ENCODE peak calls at places on chromosome 21, in four cellular contexts. One of them, this sample, is unnamed.

GRCh38 chr21:46069166-46069565 is 28.7 kb upstream of the COL6A2 start:
- DNase-seq in kidney epithelial cell: no peak
- DNase-seq in left lung: no peak
- DNase-seq in pancreas: no peak
- DNase-seq in this sample: no peak

GRCh38 chr21:15520811-15521643 is 208.8 kb upstream of the USP25 start:
- DNase-seq in kidney epithelial cell: no peak
- DNase-seq in left lung: no peak
- DNase-seq in pancreas: no peak
- DNase-seq in this sample: no peak

GRCh38 chr21:14072761-14073535 is 137.8 kb downstream of the LIPI start:
- DNase-seq in kidney epithelial cell: no peak
- DNase-seq in left lung: peak; percentile 75
- DNase-seq in pancreas: no peak
- DNase-seq in this sample: no peak

GRCh38 chr21:17231771-17232170 is 281.1 kb upstream of the CXADR start:
- DNase-seq in kidney epithelial cell: no peak
- DNase-seq in left lung: no peak
- DNase-seq in pancreas: no peak
- DNase-seq in this sample: no peak

GRCh38 chr21:40173833-40174232 is 306.6 kb downstream of the PCP4 start:
- DNase-seq in kidney epithelial cell: no peak
- DNase-seq in left lung: no peak
- DNase-seq in pancreas: no peak
- DNase-seq in this sample: no peak

GRCh38 chr21:16709866-16710550 is 802.8 kb upstream of the CXADR start:
- DNase-seq in kidney epithelial cell: no peak
- DNase-seq in left lung: no peak
- DNase-seq in pancreas: no peak
- DNase-seq in this sample: peak; percentile 66

GRCh38 chr21:18275740-18276139 is 31.1 kb downstream of the CHODL start:
- DNase-seq in kidney epithelial cell: no peak
- DNase-seq in left lung: no peak
- DNase-seq in pancreas: no peak
- DNase-seq in this sample: no peak

GRCh38 chr21:25507522-25507921 is 99.8 kb downstream of the MRPL39 start:
- DNase-seq in kidney epithelial cell: no peak
- DNase-seq in left lung: no peak
- DNase-seq in pancreas: no peak
- DNase-seq in this sample: no peak

GRCh38 chr21:36929622-36930021 is 36.8 kb downstream of the HLCS start:
- DNase-seq in kidney epithelial cell: no peak
- DNase-seq in left lung: no peak
- DNase-seq in pancreas: peak; percentile 79
- DNase-seq in this sample: no peak

GRCh38 chr21:27649323-27649722 is 682.4 kb upstream of the ADAMTS5 start:
- DNase-seq in kidney epithelial cell: peak; percentile 85
- DNase-seq in left lung: no peak
- DNase-seq in pancreas: no peak
- DNase-seq in this sample: peak; percentile 66

GRCh38 chr21:14545906-14546480 is at the start of gene SAMSN1:
- DNase-seq in kidney epithelial cell: no peak
- DNase-seq in left lung: no peak
- DNase-seq in pancreas: no peak
- DNase-seq in this sample: no peak

GRCh38 chr21:36076878-36077658 is 7.2 kb downstream of the CBR1 start:
- DNase-seq in kidney epithelial cell: no peak
- DNase-seq in left lung: no peak
- DNase-seq in pancreas: no peak
- DNase-seq in this sample: no peak

GRCh38 chr21:36045993-36046392 is 14.3 kb downstream of the SETD4 start:
- DNase-seq in kidney epithelial cell: no peak
- DNase-seq in left lung: no peak
- DNase-seq in pancreas: no peak
- DNase-seq in this sample: no peak

GRCh38 chr21:30340714-30341573 is 3.5 kb upstream of the KRTAP27-1 start:
- DNase-seq in kidney epithelial cell: no peak
- DNase-seq in left lung: no peak
- DNase-seq in pancreas: peak; percentile 65
- DNase-seq in this sample: no peak

GRCh38 chr21:30718239-30718909 is at the start of gene KRTAP21-3:
- DNase-seq in kidney epithelial cell: peak; percentile 21
- DNase-seq in left lung: no peak
- DNase-seq in pancreas: no peak
- DNase-seq in this sample: no peak

GRCh38 chr21:24118738-24119470 is 1488.4 kb downstream of the MRPL39 start:
- DNase-seq in kidney epithelial cell: no peak
- DNase-seq in left lung: no peak
- DNase-seq in pancreas: no peak
- DNase-seq in this sample: no peak

GRCh38 chr21:42539931-42540343 is 26.3 kb downstream of the SLC37A1 start:
- DNase-seq in kidney epithelial cell: no peak
- DNase-seq in left lung: no peak
- DNase-seq in pancreas: no peak
- DNase-seq in this sample: no peak

GRCh38 chr21:41499920-41500319 is 8.0 kb downstream of the TMPRSS2 start:
- DNase-seq in kidney epithelial cell: no peak
- DNase-seq in left lung: no peak
- DNase-seq in pancreas: no peak
- DNase-seq in this sample: no peak

GRCh38 chr21:36388835-36389234 is 3.6 kb downstream of the CHAF1B start:
- DNase-seq in kidney epithelial cell: no peak
- DNase-seq in left lung: no peak
- DNase-seq in pancreas: no peak
- DNase-seq in this sample: no peak

GRCh38 chr21:36479415-36480402 is at the start of gene CLDN14:
- DNase-seq in kidney epithelial cell: no peak
- DNase-seq in left lung: no peak
- DNase-seq in pancreas: no peak
- DNase-seq in this sample: no peak

GRCh38 chr21:36728371-36729111 is 29.6 kb downstream of the SIM2 start:
- DNase-seq in kidney epithelial cell: peak; percentile 29
- DNase-seq in left lung: no peak
- DNase-seq in pancreas: no peak
- DNase-seq in this sample: no peak

GRCh38 chr21:42117229-42118048 is 46.3 kb downstream of the UMODL1 start:
- DNase-seq in kidney epithelial cell: no peak
- DNase-seq in left lung: peak; percentile 77
- DNase-seq in pancreas: peak; percentile 91
- DNase-seq in this sample: peak; percentile 65

GRCh38 chr21:41210405-41211040 is 42.6 kb downstream of the BACE2 start:
- DNase-seq in kidney epithelial cell: no peak
- DNase-seq in left lung: no peak
- DNase-seq in pancreas: no peak
- DNase-seq in this sample: no peak

GRCh38 chr21:27681038-27681437 is 714.1 kb upstream of the ADAMTS5 start:
- DNase-seq in kidney epithelial cell: no peak
- DNase-seq in left lung: no peak
- DNase-seq in pancreas: no peak
- DNase-seq in this sample: no peak

GRCh38 chr21:46425566-46425965 is 33.1 kb upstream of the DIP2A start:
- DNase-seq in kidney epithelial cell: no peak
- DNase-seq in left lung: no peak
- DNase-seq in pancreas: no peak
- DNase-seq in this sample: no peak

GRCh38 chr21:30979054-30979453 is 59.2 kb downstream of the KRTAP19-8 start:
- DNase-seq in kidney epithelial cell: no peak
- DNase-seq in left lung: no peak
- DNase-seq in pancreas: no peak
- DNase-seq in this sample: no peak

GRCh38 chr21:28776251-28776650 is 216.4 kb downstream of the LTN1 start:
- DNase-seq in kidney epithelial cell: no peak
- DNase-seq in left lung: no peak
- DNase-seq in pancreas: no peak
- DNase-seq in this sample: peak; percentile 71

GRCh38 chr21:28779914-28780313 is 212.8 kb downstream of the LTN1 start:
- DNase-seq in kidney epithelial cell: no peak
- DNase-seq in left lung: no peak
- DNase-seq in pancreas: no peak
- DNase-seq in this sample: no peak

GRCh38 chr21:28783641-28784185 is 209.0 kb downstream of the LTN1 start:
- DNase-seq in kidney epithelial cell: no peak
- DNase-seq in left lung: peak; percentile 67
- DNase-seq in pancreas: peak; percentile 42
- DNase-seq in this sample: no peak

GRCh38 chr21:28781602-28782274 is 210.9 kb downstream of the LTN1 start:
- DNase-seq in kidney epithelial cell: no peak
- DNase-seq in left lung: no peak
- DNase-seq in pancreas: no peak
- DNase-seq in this sample: no peak
- TF ChIP-seq CTCF in kidney epithelial cell: peak; percentile 67
- TF ChIP-seq CTCF in left lung: peak; percentile 9
- TF ChIP-seq CTCF in pancreas: no peak
- TF ChIP-seq CTCF in this sample: peak; percentile 60

GRCh38 chr21:33029975-33030461 is 4.3 kb downstream of the OLIG2 start:
- DNase-seq in kidney epithelial cell: no peak
- DNase-seq in left lung: no peak
- DNase-seq in pancreas: no peak
- DNase-seq in this sample: no peak

GRCh38 chr21:33029512-33029921 is 3.8 kb downstream of the OLIG2 start:
- DNase-seq in kidney epithelial cell: no peak
- DNase-seq in left lung: no peak
- DNase-seq in pancreas: no peak
- DNase-seq in this sample: no peak

GRCh38 chr21:33027401-33028185 is 1.9 kb downstream of the OLIG2 start:
- DNase-seq in kidney epithelial cell: no peak
- DNase-seq in left lung: peak; percentile 77
- DNase-seq in pancreas: no peak
- DNase-seq in this sample: no peak

GRCh38 chr21:33028271-33028670 is 2.5 kb downstream of the OLIG2 start:
- DNase-seq in kidney epithelial cell: no peak
- DNase-seq in left lung: no peak
- DNase-seq in pancreas: no peak
- DNase-seq in this sample: no peak

GRCh38 chr21:33028759-33029511 is 3.2 kb downstream of the OLIG2 start:
- DNase-seq in kidney epithelial cell: no peak
- DNase-seq in left lung: peak; percentile 86
- DNase-seq in pancreas: no peak
- DNase-seq in this sample: no peak
- H3K4me3 ChIP-seq in kidney epithelial cell: no peak overlapping the region
- H3K4me3 ChIP-seq in left lung: no peak overlapping the region
- H3K4me3 ChIP-seq in pancreas: no peak overlapping the region
- H3K4me3 ChIP-seq in this sample: no peak overlapping the region

GRCh38 chr21:33299181-33299752 is 25.5 kb upstream of the IFNAR1 start:
- DNase-seq in kidney epithelial cell: no peak
- DNase-seq in left lung: no peak
- DNase-seq in pancreas: no peak
- DNase-seq in this sample: no peak
- TF ChIP-seq CTCF in kidney epithelial cell: no peak
- TF ChIP-seq CTCF in left lung: no peak
- TF ChIP-seq CTCF in pancreas: no peak
- TF ChIP-seq CTCF in this sample: no peak

DNA sequence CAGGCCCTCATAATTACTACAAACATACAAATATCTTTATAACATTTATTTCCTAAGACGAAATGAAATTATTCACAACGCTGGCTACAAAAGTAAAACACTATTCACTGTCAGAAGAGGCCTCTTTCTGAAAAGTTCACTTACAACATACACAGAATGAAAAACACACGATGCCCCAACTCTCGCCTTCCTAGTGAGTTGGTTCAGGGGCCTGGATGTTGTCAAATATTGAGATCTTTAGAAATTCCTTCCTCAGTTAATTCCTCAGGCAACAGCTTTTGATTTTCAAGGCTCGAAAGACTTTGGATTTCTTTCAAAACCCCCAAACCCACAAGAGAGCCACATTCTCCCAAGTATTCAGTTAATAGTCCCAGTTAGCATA is 14.2 kb upstream of the KCNE1 start:
- DNase-seq in kidney epithelial cell: no peak
- DNase-seq in left lung: no peak
- DNase-seq in pancreas: no peak
- DNase-seq in this sample: no peak
- H3K4me3 ChIP-seq in kidney epithelial cell: peak overlapping the region; percentile 32
- H3K4me3 ChIP-seq in left lung: peak overlapping the region; percentile 23
- H3K4me3 ChIP-seq in pancreas: peak overlapping the region; percentile 27
- H3K4me3 ChIP-seq in this sample: peak overlapping the region; percentile 53

GRCh38 chr21:44901391-44902074 is 19.2 kb downstream of the ITGB2 start:
- DNase-seq in kidney epithelial cell: no peak
- DNase-seq in left lung: peak; percentile 70
- DNase-seq in pancreas: peak; percentile 40
- DNase-seq in this sample: no peak
- TF ChIP-seq CTCF in kidney epithelial cell: no peak
- TF ChIP-seq CTCF in left lung: no peak
- TF ChIP-seq CTCF in pancreas: no peak
- TF ChIP-seq CTCF in this sample: no peak

DNA sequence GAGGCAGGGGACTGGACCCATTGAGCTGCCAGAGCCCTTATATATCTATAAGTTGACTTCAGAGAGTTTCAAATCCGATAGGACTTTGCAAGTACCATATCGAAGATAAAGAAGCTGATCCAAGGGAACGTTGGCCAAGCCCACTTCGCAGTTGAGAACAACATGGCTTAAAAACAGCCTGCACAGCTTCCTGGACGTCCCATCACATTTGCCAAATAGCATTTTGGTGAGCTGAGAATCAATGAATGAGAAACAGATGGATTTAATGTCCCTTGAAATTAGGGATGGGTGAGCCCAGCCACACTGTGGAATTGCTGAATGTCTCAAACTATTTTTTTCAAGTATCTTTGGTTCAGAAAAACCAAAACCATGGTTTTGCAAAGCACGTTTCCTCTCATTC is 64.8 kb downstream of the KCNJ15 start:
- DNase-seq in kidney epithelial cell: no peak
- DNase-seq in left lung: no peak
- DNase-seq in pancreas: no peak
- DNase-seq in this sample: no peak
- H3K4me3 ChIP-seq in kidney epithelial cell: no peak overlapping the region
- H3K4me3 ChIP-seq in left lung: no peak overlapping the region
- H3K4me3 ChIP-seq in pancreas: no peak overlapping the region
- H3K4me3 ChIP-seq in this sample: no peak overlapping the region

GRCh38 chr21:32915099-32915498 is 110.6 kb upstream of the OLIG2 start:
- DNase-seq in kidney epithelial cell: no peak
- DNase-seq in left lung: no peak
- DNase-seq in pancreas: no peak
- DNase-seq in this sample: no peak

GRCh38 chr21:32916088-32916487 is 109.6 kb upstream of the OLIG2 start:
- DNase-seq in kidney epithelial cell: no peak
- DNase-seq in left lung: no peak
- DNase-seq in pancreas: no peak
- DNase-seq in this sample: no peak

GRCh38 chr21:32918467-32919140 is 107.1 kb upstream of the OLIG2 start:
- DNase-seq in kidney epithelial cell: no peak
- DNase-seq in left lung: no peak
- DNase-seq in pancreas: no peak
- DNase-seq in this sample: no peak

GRCh38 chr21:32917392-32918135 is 108.2 kb upstream of the OLIG2 start:
- DNase-seq in kidney epithelial cell: no peak
- DNase-seq in left lung: no peak
- DNase-seq in pancreas: no peak
- DNase-seq in this sample: no peak

GRCh38 chr21:32916522-32917099 is 109.1 kb upstream of the OLIG2 start:
- DNase-seq in kidney epithelial cell: no peak
- DNase-seq in left lung: no peak
- DNase-seq in pancreas: no peak
- DNase-seq in this sample: no peak
- TF ChIP-seq CTCF in kidney epithelial cell: peak; percentile 24
- TF ChIP-seq CTCF in left lung: no peak
- TF ChIP-seq CTCF in pancreas: no peak
- TF ChIP-seq CTCF in this sample: no peak